ENCODE peak calls at places on chromosomes 6 and 20, in seven cellular contexts. C, X, M, S, H, V and A are unnamed samples.

GRCh38 chr6:125310994-125311649 is 9.4 kb upstream of the HDDC2 start:
- DNase-seq in C (peak; percentile 63), X (peak; percentile 48), M (no peak), S (peak; percentile 34), H (peak; percentile 60), V (peak; percentile 3), A (no peak)

GRCh38 chr6:170049641-170050491 is 241.0 kb downstream of the DLL1 start:
- DNase-seq in C (peak; percentile 100), X (no peak), M (no peak), S (peak; percentile 77), H (no peak), V (no peak), A (no peak)

GRCh38 chr20:4153661-4154238 is 138.4 kb upstream of the RNF24 start:
- DNase-seq in C (no peak), X (no peak), M (no peak), S (no peak), H (no peak), V (no peak), A (no peak)

GRCh38 chr20:50279988-50280850 is 89.6 kb downstream of the CEBPB start:
- DNase-seq in C (no peak), X (no peak), M (no peak), S (no peak), H (no peak), V (no peak), A (no peak)

GRCh38 chr20:63313349-63314014 is 20.5 kb downstream of the COL20A1 start:
- DNase-seq in C (no peak), X (no peak), M (no peak), S (no peak), H (no peak), V (no peak), A (no peak)

GRCh38 chr6:31308050-31308844 is 36.4 kb upstream of the HLA-C start:
- DNase-seq in C (no peak), X (peak; percentile 94), M (peak; percentile 64), S (no peak), H (peak; percentile 88), V (no peak), A (no peak)

GRCh38 chr6:156839591-156840001 is 62.4 kb downstream of the ARID1B start:
- DNase-seq in C (no peak), X (no peak), M (no peak), S (no peak), H (no peak), V (no peak), A (no peak)

GRCh38 chr6:90241229-90241873 is 55.3 kb downstream of the BACH2 start:
- DNase-seq in C (no peak), X (peak; percentile 30), M (no peak), S (peak; percentile 23), H (no peak), V (no peak), A (no peak)

GRCh38 chr6:43992783-43993505 is 134.3 kb downstream of the MRPL14 start:
- DNase-seq in C (no peak), X (no peak), M (no peak), S (no peak), H (no peak), V (no peak), A (no peak)

GRCh38 chr20:22586645-22587310 is 2.4 kb upstream of the FOXA2 start:
- DNase-seq in C (no peak), X (peak; percentile 70), M (no peak), S (no peak), H (peak; percentile 29), V (peak; percentile 51), A (no peak)

GRCh38 chr6:46882622-46883021 is 39.1 kb downstream of the ADGRF5 start:
- DNase-seq in C (no peak), X (no peak), M (no peak), S (no peak), H (no peak), V (no peak), A (no peak)

GRCh38 chr6:3280091-3280490 is 21.3 kb downstream of the PSMG4 start:
- DNase-seq in C (no peak), X (no peak), M (no peak), S (no peak), H (no peak), V (no peak), A (no peak)

GRCh38 chr6:61217714-61218113 is 1068.3 kb downstream of the KHDRBS2 start:
- DNase-seq in C (no peak), X (no peak), M (no peak), S (no peak), H (no peak), V (no peak), A (no peak)

GRCh38 chr6:166683477-166683876 is 56.4 kb upstream of the RPS6KA2 start:
- DNase-seq in C (no peak), X (no peak), M (no peak), S (no peak), H (no peak), V (no peak), A (no peak)